ENCODE peak calls at places on chromosomes 16 and 17, in nine cellular contexts. One of them, this sample, is unnamed. For H3K36me3 and H3K9me3, the result is how much of the 10 kb centered on the place peaks cover.

GRCh38 chr17:29592850-29593545 is at the start of gene ANKRD13B:
- DNase-seq in CD4-positive, alpha-beta memory T cell: no peak
- DNase-seq in GM12878: no peak
- DNase-seq in CD8-positive, alpha-beta T cell: peak
- DNase-seq in left ventricle myocardium inferior: peak
- DNase-seq in aorta: peak
- DNase-seq in HAP-1: peak
- DNase-seq in left lung: no peak
- DNase-seq in pancreas: peak
- DNase-seq in this sample: no peak

GRCh38 chr17:73378974-73379470 is 67.2 kb upstream of the CDC42EP4 start:
- DNase-seq in GM12878: no peak
- DNase-seq in pancreas: no peak
- DNase-seq in left lung: no peak
- DNase-seq in CD4-positive, alpha-beta memory T cell: no peak
- DNase-seq in HAP-1: no peak
- DNase-seq in CD8-positive, alpha-beta T cell: no peak
- DNase-seq in left ventricle myocardium inferior: no peak
- DNase-seq in aorta: no peak
- DNase-seq in this sample: no peak

GRCh38 chr17:75876190-75876937 is 2.0 kb downstream of the TRIM47 start:
- DNase-seq in left ventricle myocardium inferior: peak
- DNase-seq in CD4-positive, alpha-beta memory T cell: peak
- DNase-seq in pancreas: peak
- DNase-seq in CD8-positive, alpha-beta T cell: peak
- DNase-seq in left lung: peak
- DNase-seq in HAP-1: no peak
- DNase-seq in GM12878: no peak
- DNase-seq in aorta: peak
- DNase-seq in this sample: peak

GRCh38 chr16:69520800-69521602 is 44.8 kb upstream of the NFAT5 start:
- DNase-seq in CD4-positive, alpha-beta memory T cell: no peak
- DNase-seq in GM12878: peak
- DNase-seq in pancreas: no peak
- DNase-seq in CD8-positive, alpha-beta T cell: no peak
- DNase-seq in aorta: no peak
- DNase-seq in HAP-1: no peak
- DNase-seq in left ventricle myocardium inferior: no peak
- DNase-seq in left lung: no peak
- DNase-seq in this sample: no peak

GRCh38 chr16:31003744-31004143 is 6.7 kb downstream of the STX1B start:
- DNase-seq in HAP-1: no peak
- DNase-seq in CD8-positive, alpha-beta T cell: no peak
- DNase-seq in pancreas: no peak
- DNase-seq in CD4-positive, alpha-beta memory T cell: no peak
- DNase-seq in left lung: no peak
- DNase-seq in GM12878: no peak
- DNase-seq in aorta: no peak
- DNase-seq in left ventricle myocardium inferior: no peak
- DNase-seq in this sample: no peak

GRCh38 chr17:73455050-73455687 is 143.4 kb upstream of the CDC42EP4 start:
- DNase-seq in left lung: no peak
- DNase-seq in aorta: peak
- DNase-seq in left ventricle myocardium inferior: no peak
- DNase-seq in CD8-positive, alpha-beta T cell: no peak
- DNase-seq in HAP-1: no peak
- DNase-seq in GM12878: no peak
- DNase-seq in CD4-positive, alpha-beta memory T cell: no peak
- DNase-seq in pancreas: no peak
- DNase-seq in this sample: no peak

GRCh38 chr17:36001109-36001735 is at the start of gene CCL15:
- DNase-seq in left lung: no peak
- DNase-seq in HAP-1: no peak
- DNase-seq in aorta: no peak
- DNase-seq in left ventricle myocardium inferior: no peak
- DNase-seq in CD8-positive, alpha-beta T cell: no peak
- DNase-seq in GM12878: no peak
- DNase-seq in pancreas: no peak
- DNase-seq in CD4-positive, alpha-beta memory T cell: no peak
- DNase-seq in this sample: no peak

GRCh38 chr16:73713817-73714495 is 582.7 kb upstream of the PSMD7 start:
- DNase-seq in left lung: no peak
- DNase-seq in pancreas: peak
- DNase-seq in CD4-positive, alpha-beta memory T cell: no peak
- DNase-seq in GM12878: no peak
- DNase-seq in left ventricle myocardium inferior: no peak
- DNase-seq in CD8-positive, alpha-beta T cell: no peak
- DNase-seq in HAP-1: peak
- DNase-seq in aorta: no peak
- DNase-seq in this sample: no peak

GRCh38 chr16:55329791-55330190 is 5.8 kb downstream of the IRX6 start:
- DNase-seq in aorta: no peak
- DNase-seq in left ventricle myocardium inferior: no peak
- DNase-seq in CD4-positive, alpha-beta memory T cell: no peak
- DNase-seq in GM12878: no peak
- DNase-seq in left lung: no peak
- DNase-seq in HAP-1: no peak
- DNase-seq in CD8-positive, alpha-beta T cell: no peak
- DNase-seq in pancreas: no peak
- DNase-seq in this sample: no peak

GRCh38 chr17:8392674-8393469 is 4.8 kb downstream of the RNF222 start:
- DNase-seq in CD4-positive, alpha-beta memory T cell: no peak
- DNase-seq in left ventricle myocardium inferior: no peak
- DNase-seq in CD8-positive, alpha-beta T cell: no peak
- DNase-seq in GM12878: no peak
- DNase-seq in HAP-1: no peak
- DNase-seq in left lung: no peak
- DNase-seq in pancreas: no peak
- DNase-seq in aorta: peak
- DNase-seq in this sample: no peak

GRCh38 chr16:71576971-71577370 is at the start of gene TAT:
- DNase-seq in GM12878: no peak
- DNase-seq in HAP-1: no peak
- DNase-seq in left lung: no peak
- DNase-seq in CD4-positive, alpha-beta memory T cell: no peak
- DNase-seq in left ventricle myocardium inferior: no peak
- DNase-seq in aorta: no peak
- DNase-seq in CD8-positive, alpha-beta T cell: no peak
- DNase-seq in pancreas: no peak
- DNase-seq in this sample: no peak

GRCh38 chr17:75985986-75986385 is 6.9 kb downstream of the TEN1 start:
- DNase-seq in HAP-1: no peak
- DNase-seq in left ventricle myocardium inferior: no peak
- DNase-seq in CD4-positive, alpha-beta memory T cell: no peak
- DNase-seq in aorta: peak
- DNase-seq in CD8-positive, alpha-beta T cell: no peak
- DNase-seq in pancreas: no peak
- DNase-seq in left lung: no peak
- DNase-seq in GM12878: no peak
- DNase-seq in this sample: no peak

GRCh38 chr17:12664894-12665262 is 812 bp upstream of the MYOCD start:
- DNase-seq in left lung: no peak
- DNase-seq in HAP-1: no peak
- DNase-seq in left ventricle myocardium inferior: no peak
- DNase-seq in GM12878: no peak
- DNase-seq in CD8-positive, alpha-beta T cell: no peak
- DNase-seq in CD4-positive, alpha-beta memory T cell: no peak
- DNase-seq in pancreas: no peak
- DNase-seq in aorta: no peak
- DNase-seq in this sample: no peak

GRCh38 chr16:72442381-72443158 is 270.6 kb upstream of the PMFBP1 start:
- DNase-seq in HAP-1: no peak
- DNase-seq in aorta: no peak
- DNase-seq in left ventricle myocardium inferior: no peak
- DNase-seq in CD8-positive, alpha-beta T cell: no peak
- DNase-seq in CD4-positive, alpha-beta memory T cell: no peak
- DNase-seq in pancreas: no peak
- DNase-seq in left lung: no peak
- DNase-seq in GM12878: no peak
- DNase-seq in this sample: no peak

GRCh38 chr17:49121696-49122292 is 10.8 kb upstream of the B4GALNT2 start:
- DNase-seq in CD8-positive, alpha-beta T cell: no peak
- DNase-seq in GM12878: no peak
- DNase-seq in left ventricle myocardium inferior: no peak
- DNase-seq in HAP-1: no peak
- DNase-seq in aorta: no peak
- DNase-seq in CD4-positive, alpha-beta memory T cell: no peak
- DNase-seq in pancreas: no peak
- DNase-seq in left lung: no peak
- DNase-seq in this sample: no peak

GRCh38 chr16:17515421-17516210 is 44.9 kb upstream of the XYLT1 start:
- DNase-seq in CD8-positive, alpha-beta T cell: no peak
- DNase-seq in left ventricle myocardium inferior: no peak
- DNase-seq in GM12878: no peak
- DNase-seq in aorta: no peak
- DNase-seq in pancreas: no peak
- DNase-seq in left lung: no peak
- DNase-seq in HAP-1: no peak
- DNase-seq in CD4-positive, alpha-beta memory T cell: no peak
- DNase-seq in this sample: no peak

GRCh38 chr16:1781758-1782407 is 488 bp downstream of the SPSB3 start:
- DNase-seq in HAP-1: no peak
- DNase-seq in CD4-positive, alpha-beta memory T cell: peak
- DNase-seq in pancreas: peak
- DNase-seq in left ventricle myocardium inferior: no peak
- DNase-seq in left lung: peak
- DNase-seq in aorta: peak
- DNase-seq in CD8-positive, alpha-beta T cell: peak
- DNase-seq in GM12878: no peak
- DNase-seq in this sample: no peak

GRCh38 chr16:66131156-66131807 is 235.2 kb upstream of the CDH5 start:
- DNase-seq in GM12878: no peak
- DNase-seq in CD8-positive, alpha-beta T cell: no peak
- DNase-seq in CD4-positive, alpha-beta memory T cell: no peak
- DNase-seq in left lung: no peak
- DNase-seq in pancreas: no peak
- DNase-seq in left ventricle myocardium inferior: no peak
- DNase-seq in HAP-1: no peak
- DNase-seq in aorta: no peak
- DNase-seq in this sample: no peak

GRCh38 chr16:67530013-67530939 is 1.6 kb downstream of the RIPOR1 start:
- DNase-seq in left lung: peak
- DNase-seq in GM12878: no peak
- DNase-seq in aorta: peak
- DNase-seq in CD8-positive, alpha-beta T cell: no peak
- DNase-seq in HAP-1: no peak
- DNase-seq in left ventricle myocardium inferior: peak
- DNase-seq in CD4-positive, alpha-beta memory T cell: no peak
- DNase-seq in pancreas: peak
- DNase-seq in this sample: no peak

GRCh38 chr17:1055751-1056645 is 59.1 kb downstream of the TIMM22 start:
- DNase-seq in CD4-positive, alpha-beta memory T cell: peak
- DNase-seq in left lung: no peak
- DNase-seq in HAP-1: peak
- DNase-seq in aorta: peak
- DNase-seq in CD8-positive, alpha-beta T cell: peak
- DNase-seq in left ventricle myocardium inferior: peak
- DNase-seq in GM12878: no peak
- DNase-seq in pancreas: peak
- DNase-seq in this sample: peak
- H3K36me3 ChIP-seq in CD4-positive, alpha-beta memory T cell: under half
- H3K36me3 ChIP-seq in left lung: half or more
- H3K36me3 ChIP-seq in HAP-1: under half
- H3K36me3 ChIP-seq in aorta: under half
- H3K36me3 ChIP-seq in CD8-positive, alpha-beta T cell: under half
- H3K36me3 ChIP-seq in left ventricle myocardium inferior: half or more
- H3K36me3 ChIP-seq in GM12878: under half
- H3K36me3 ChIP-seq in pancreas: under half
- H3K36me3 ChIP-seq in this sample: under half

GRCh38 chr16:60686824-60687223 is 1349.4 kb downstream of the CDH8 start:
- DNase-seq in aorta: no peak
- DNase-seq in left lung: no peak
- DNase-seq in GM12878: no peak
- DNase-seq in pancreas: no peak
- DNase-seq in left ventricle myocardium inferior: no peak
- DNase-seq in CD8-positive, alpha-beta T cell: no peak
- DNase-seq in HAP-1: no peak
- DNase-seq in CD4-positive, alpha-beta memory T cell: no peak
- DNase-seq in this sample: no peak
- H3K9me3 ChIP-seq in aorta: under half
- H3K9me3 ChIP-seq in left lung: under half
- H3K9me3 ChIP-seq in GM12878: under half
- H3K9me3 ChIP-seq in pancreas: under half
- H3K9me3 ChIP-seq in left ventricle myocardium inferior: under half
- H3K9me3 ChIP-seq in CD8-positive, alpha-beta T cell: under half
- H3K9me3 ChIP-seq in HAP-1: under half
- H3K9me3 ChIP-seq in CD4-positive, alpha-beta memory T cell: under half
- H3K9me3 ChIP-seq in this sample: under half

GRCh38 chr17:27379863-27380533 is 76.2 kb upstream of the KSR1 start:
- DNase-seq in aorta: peak
- DNase-seq in CD4-positive, alpha-beta memory T cell: no peak
- DNase-seq in GM12878: no peak
- DNase-seq in HAP-1: peak
- DNase-seq in pancreas: peak
- DNase-seq in CD8-positive, alpha-beta T cell: no peak
- DNase-seq in left lung: peak
- DNase-seq in left ventricle myocardium inferior: peak
- DNase-seq in this sample: no peak
- H3K4me3 ChIP-seq in aorta: no peak
- H3K4me3 ChIP-seq in CD4-positive, alpha-beta memory T cell: no peak
- H3K4me3 ChIP-seq in GM12878: no peak
- H3K4me3 ChIP-seq in HAP-1: no peak
- H3K4me3 ChIP-seq in pancreas: no peak
- H3K4me3 ChIP-seq in CD8-positive, alpha-beta T cell: no peak
- H3K4me3 ChIP-seq in left lung: no peak
- H3K4me3 ChIP-seq in left ventricle myocardium inferior: peak
- H3K4me3 ChIP-seq in this sample: no peak

GRCh38 chr17:48060249-48060648 is 12.1 kb downstream of the NFE2L1 start:
- DNase-seq in pancreas: no peak
- DNase-seq in aorta: no peak
- DNase-seq in left lung: no peak
- DNase-seq in GM12878: no peak
- DNase-seq in HAP-1: no peak
- DNase-seq in CD8-positive, alpha-beta T cell: no peak
- DNase-seq in CD4-positive, alpha-beta memory T cell: no peak
- DNase-seq in left ventricle myocardium inferior: no peak
- DNase-seq in this sample: no peak
- H3K36me3 ChIP-seq in pancreas: under half
- H3K36me3 ChIP-seq in aorta: under half
- H3K36me3 ChIP-seq in left lung: half or more
- H3K36me3 ChIP-seq in GM12878: under half
- H3K36me3 ChIP-seq in HAP-1: half or more
- H3K36me3 ChIP-seq in CD8-positive, alpha-beta T cell: under half
- H3K36me3 ChIP-seq in CD4-positive, alpha-beta memory T cell: half or more
- H3K36me3 ChIP-seq in left ventricle myocardium inferior: half or more
- H3K36me3 ChIP-seq in this sample: half or more

DNA sequence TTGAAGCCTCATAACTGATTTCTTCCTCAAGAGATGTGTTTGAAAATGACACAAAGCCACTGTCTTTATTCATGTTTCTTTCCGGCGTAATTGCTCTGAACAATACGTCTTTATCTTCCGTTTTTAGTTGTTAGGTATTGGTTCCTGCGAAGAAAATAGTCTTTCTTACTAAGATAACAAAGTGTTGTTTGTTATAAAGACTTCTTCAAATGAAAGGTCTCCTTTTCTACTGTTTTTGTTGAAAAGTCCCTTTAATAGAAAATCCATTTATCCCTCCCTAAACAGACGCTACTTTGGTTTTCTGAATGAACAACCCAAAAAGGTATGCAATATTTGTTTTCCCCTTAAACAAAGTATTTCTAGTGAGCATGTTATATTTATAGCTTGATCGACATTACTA is 469.1 kb downstream of the KCNJ18 start:
- DNase-seq in aorta: no peak
- DNase-seq in GM12878: no peak
- DNase-seq in HAP-1: no peak
- DNase-seq in pancreas: no peak
- DNase-seq in left ventricle myocardium inferior: no peak
- DNase-seq in left lung: no peak
- DNase-seq in CD8-positive, alpha-beta T cell: no peak
- DNase-seq in CD4-positive, alpha-beta memory T cell: no peak
- DNase-seq in this sample: no peak
- H3K9me3 ChIP-seq in aorta: under half
- H3K9me3 ChIP-seq in GM12878: under half
- H3K9me3 ChIP-seq in HAP-1: under half
- H3K9me3 ChIP-seq in pancreas: under half
- H3K9me3 ChIP-seq in left ventricle myocardium inferior: under half
- H3K9me3 ChIP-seq in left lung: under half
- H3K9me3 ChIP-seq in CD8-positive, alpha-beta T cell: under half
- H3K9me3 ChIP-seq in CD4-positive, alpha-beta memory T cell: under half
- H3K9me3 ChIP-seq in this sample: under half

This sample was measured in CD8-positive, alpha-beta memory T cell.